ENCODE peak calls at places on chromosomes 16 and 17, in six cellular contexts. O, Z, B, I, E and G are unnamed samples.

GRCh38 chr16:19604911-19605310 is 49.4 kb downstream of the VPS35L start:
- DNase-seq in O (no peak), Z (no peak), B (no peak), I (no peak), E (no peak), G (no peak)

GRCh38 chr16:88578446-88579313 is 8.5 kb downstream of the ZC3H18 start:
- DNase-seq in O (no peak), Z (no peak), B (no peak), I (no peak), E (no peak), G (no peak)

GRCh38 chr17:19933221-19933620 is 44.4 kb downstream of the AKAP10 start:
- DNase-seq in O (no peak), Z (no peak), B (no peak), I (no peak), E (no peak), G (no peak)

GRCh38 chr17:8753136-8753975 is 5.0 kb downstream of the SPDYE4 start:
- DNase-seq in O (no peak), Z (no peak), B (no peak), I (no peak), E (no peak), G (no peak)

GRCh38 chr17:44071198-44071520 is 624 bp downstream of the G6PC3 start:
- DNase-seq in O (no peak), Z (no peak), B (no peak), I (no peak), E (peak), G (no peak)

GRCh38 chr16:66035096-66035495 is 331.4 kb upstream of the CDH5 start:
- DNase-seq in O (no peak), Z (no peak), B (no peak), I (no peak), E (peak), G (no peak)

GRCh38 chr17:46157443-46158107 is 35.7 kb downstream of the KANSL1 start:
- DNase-seq in O (no peak), Z (no peak), B (no peak), I (no peak), E (peak), G (no peak)

GRCh38 chr17:39028690-39029089 is 61.5 kb upstream of the FBXO47 start:
- DNase-seq in O (no peak), Z (no peak), B (no peak), I (no peak), E (no peak), G (no peak)

GRCh38 chr17:61475726-61476125 is 23.5 kb downstream of the TBX4 start:
- DNase-seq in O (no peak), Z (no peak), B (no peak), I (no peak), E (peak), G (no peak)

GRCh38 chr17:12537436-12537835 is 128.3 kb upstream of the MYOCD start:
- DNase-seq in O (no peak), Z (no peak), B (no peak), I (no peak), E (no peak), G (no peak)

GRCh38 chr16:69049146-69049545 is 56.3 kb upstream of the HAS3 start:
- DNase-seq in O (no peak), Z (no peak), B (no peak), I (no peak), E (peak), G (no peak)

GRCh38 chr17:78184868-78185267 is 2.0 kb downstream of the TK1 start:
- DNase-seq in O (no peak), Z (no peak), B (no peak), I (no peak), E (no peak), G (no peak)

GRCh38 chr17:12282056-12282455 is 261.4 kb downstream of the MAP2K4 start:
- DNase-seq in O (no peak), Z (no peak), B (no peak), I (no peak), E (peak), G (no peak)

GRCh38 chr17:22310717-22311686 is 618.7 kb downstream of the KCNJ18 start:
- DNase-seq in O (no peak), Z (peak), B (no peak), I (no peak), E (no peak), G (no peak)

GRCh38 chr17:10754109-10754508 is 24.3 kb upstream of the TMEM220 start:
- DNase-seq in O (no peak), Z (peak), B (peak), I (peak), E (peak), G (no peak)

GRCh38 chr16:30112197-30113030 is 923 bp downstream of the GDPD3 start:
- DNase-seq in O (no peak), Z (peak), B (peak), I (peak), E (peak), G (no peak)

GRCh38 chr17:4073983-4074830 is 68.6 kb downstream of the ZZEF1 start:
- DNase-seq in O (no peak), Z (no peak), B (no peak), I (no peak), E (peak), G (no peak)

GRCh38 chr16:56583351-56583910 is 5.9 kb upstream of the MT3 start:
- DNase-seq in O (no peak), Z (no peak), B (no peak), I (no peak), E (no peak), G (no peak)

GRCh38 chr17:28482551-28483199 is 9.2 kb downstream of the SLC13A2 start:
- DNase-seq in O (no peak), Z (no peak), B (peak), I (no peak), E (no peak), G (no peak)

GRCh38 chr16:9906218-9906617 is 276.0 kb downstream of the GRIN2A start:
- DNase-seq in O (no peak), Z (no peak), B (no peak), I (no peak), E (no peak), G (no peak)
- TF ChIP-seq CTCF in O (no peak), Z (no peak), B (no peak), I (no peak), E (no peak), G (no peak)

DNA sequence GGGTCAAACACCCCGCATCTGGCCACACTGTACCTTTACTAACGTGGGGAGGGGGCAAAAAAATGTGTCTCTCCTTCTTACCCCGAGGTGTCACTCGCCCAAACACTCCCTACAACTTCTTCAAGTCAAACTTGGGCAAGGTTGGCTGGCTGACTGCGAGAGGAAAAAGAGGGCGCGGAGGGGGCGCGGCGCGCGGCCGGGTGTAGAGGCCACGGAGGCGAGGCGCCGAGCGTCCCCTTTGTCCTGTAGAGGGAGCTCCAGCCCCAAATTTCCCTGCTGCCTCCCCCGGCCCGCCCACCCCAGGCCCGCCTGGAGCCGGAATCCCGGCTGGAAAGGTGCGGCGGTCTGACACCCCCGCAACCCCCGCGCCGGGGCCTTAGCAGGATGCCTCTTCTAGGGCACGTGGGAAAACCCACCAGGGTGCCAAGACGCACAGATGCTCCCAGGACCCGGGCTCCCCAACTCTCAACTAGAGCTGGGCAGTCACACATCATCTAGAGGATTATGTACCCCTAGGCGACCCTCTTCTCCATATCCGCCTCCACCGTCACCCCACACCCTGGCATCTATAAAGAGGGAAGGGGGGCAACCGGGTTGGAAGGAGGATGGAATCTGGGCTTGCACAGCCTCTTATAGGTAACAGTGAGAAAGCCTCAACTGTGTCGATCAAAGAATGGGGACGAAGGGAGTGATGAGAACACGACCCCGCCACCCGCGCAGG is 4.2 kb downstream of the IRX3 start:
- DNase-seq in O (no peak), Z (peak), B (peak), I (peak), E (peak), G (no peak)
- TF ChIP-seq CTCF in O (peak), Z (peak), B (peak), I (peak), E (peak), G (no peak)

GRCh38 chr17:59565959-59566324 is 532 bp downstream of the DHX40 start:
- DNase-seq in O (no peak), Z (peak), B (peak), I (peak), E (peak), G (no peak)

GRCh38 chr17:59565171-59565958 is at the start of gene DHX40:
- DNase-seq in O (peak), Z (peak), B (peak), I (peak), E (peak), G (peak)

GRCh38 chr17:59558953-59559352 is 6.5 kb upstream of the DHX40 start:
- DNase-seq in O (no peak), Z (no peak), B (no peak), I (no peak), E (peak), G (no peak)

GRCh38 chr17:59558039-59558438 is 7.4 kb upstream of the DHX40 start:
- DNase-seq in O (no peak), Z (no peak), B (no peak), I (no peak), E (no peak), G (no peak)

GRCh38 chr17:59561042-59561441 is 4.4 kb upstream of the DHX40 start:
- DNase-seq in O (no peak), Z (peak), B (peak), I (peak), E (peak), G (no peak)
- TF ChIP-seq CTCF in O (no peak), Z (peak), B (no peak), I (peak), E (peak), G (no peak)

DNA sequence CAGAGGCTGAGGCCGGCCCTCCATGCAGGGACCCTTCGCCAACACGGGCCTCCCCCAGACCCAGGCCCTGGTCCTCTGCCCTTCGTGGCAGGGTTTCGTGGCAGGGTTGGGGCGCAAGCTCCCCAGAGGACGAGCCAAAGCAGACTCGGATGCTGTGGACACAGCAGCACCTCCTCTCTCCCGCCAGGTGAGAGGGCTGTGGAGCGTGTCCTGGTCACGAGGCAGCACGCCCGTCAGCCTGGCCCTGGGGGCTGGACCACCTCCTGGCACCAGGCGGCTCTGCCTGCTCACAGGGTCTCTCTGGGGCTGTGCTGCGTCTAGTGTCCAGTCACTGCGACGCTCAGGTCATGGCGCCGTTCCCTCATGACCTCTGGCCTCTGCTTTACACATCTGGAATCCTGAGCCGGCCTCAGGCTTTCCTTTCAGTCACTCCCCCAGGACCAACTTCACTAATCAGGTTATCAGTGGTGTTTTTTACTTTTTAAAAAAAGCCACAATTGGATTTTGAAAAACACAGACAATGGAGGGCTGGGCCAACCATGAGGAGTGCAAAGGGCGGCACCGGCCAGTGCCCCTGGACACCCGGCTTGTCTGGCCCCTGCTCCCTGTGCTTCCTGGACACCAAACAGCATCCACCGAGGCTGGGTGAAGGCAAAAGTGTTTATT is 5.4 kb downstream of the NDUFAF8 start:
- DNase-seq in O (no peak), Z (peak), B (no peak), I (no peak), E (no peak), G (no peak)
- TF ChIP-seq CTCF in O (no peak), Z (peak), B (no peak), I (no peak), E (no peak), G (no peak)

GRCh38 chr16:11296706-11297491 is 15.8 kb upstream of the PRM1 start:
- DNase-seq in O (no peak), Z (no peak), B (no peak), I (no peak), E (no peak), G (no peak)

GRCh38 chr16:11296351-11296705 is 15.2 kb upstream of the PRM1 start:
- DNase-seq in O (no peak), Z (no peak), B (no peak), I (no peak), E (no peak), G (no peak)

GRCh38 chr16:11298143-11298900 is 17.2 kb upstream of the PRM1 start:
- DNase-seq in O (no peak), Z (no peak), B (no peak), I (no peak), E (no peak), G (no peak)

GRCh38 chr16:11295672-11296071 is 14.5 kb upstream of the PRM1 start:
- DNase-seq in O (no peak), Z (no peak), B (no peak), I (no peak), E (no peak), G (no peak)

GRCh38 chr16:11297492-11298142 is 16.5 kb upstream of the PRM1 start:
- DNase-seq in O (peak), Z (peak), B (peak), I (peak), E (peak), G (no peak)
- TF ChIP-seq CTCF in O (peak), Z (no peak), B (no peak), I (no peak), E (no peak), G (no peak)